ENCODE peak calls at places on chromosomes 13 and 19, in eight cellular contexts. X is CD8-positive, alpha-beta memory T cell; H is NCI-H2029; G is stimulated activated CD4-positive, alpha-beta T cell treated with anti-CD3 and anti-CD28 coated beads, Interleukin-12 subunit alpha, Interleukin-12 subunit beta, amount 100 ng/mL, for 4 hours; J is substantia nigra; A is stimulated activated CD8-positive, alpha-beta memory T cell treated with anti-CD3 and anti-CD28 coated beads, Interleukin-12 subunit alpha, Interleukin-12 subunit beta, amount 100 ng/mL, for 4 hours; Y is H54; B is endothelial cell. I is an unnamed sample.

GRCh38 chr13:22061371-22061805 is 390.5 kb downstream of the FGF9 start:
- DNase-seq in X (peak), H (no peak), G (peak), J (no peak), A (peak), Y (no peak), B (no peak), I (no peak)

GRCh38 chr19:49423278-49423984 is at the start of gene PTH2:
- DNase-seq in X (no peak), H (no peak), G (no peak), J (no peak), A (no peak), Y (no peak), B (no peak), I (no peak)

GRCh38 chr19:44814517-44814916 is 5.6 kb downstream of the BCAM start:
- DNase-seq in X (no peak), H (no peak), G (no peak), J (no peak), A (no peak), Y (no peak), B (no peak), I (no peak)

GRCh38 chr13:25692156-25692555 is 320.4 kb downstream of the ATP8A2 start:
- DNase-seq in X (no peak), H (no peak), G (no peak), J (no peak), A (no peak), Y (no peak), B (no peak), I (no peak)

GRCh38 chr13:64697226-64697625 is 2532.9 kb downstream of the PCDH9 start:
- DNase-seq in X (no peak), H (no peak), G (no peak), J (no peak), A (no peak), Y (no peak), B (no peak), I (no peak)

GRCh38 chr13:22848539-22849052 is 332.2 kb upstream of the SGCG start:
- DNase-seq in X (no peak), H (no peak), G (no peak), J (no peak), A (no peak), Y (no peak), B (peak), I (peak)

GRCh38 chr19:12965812-12966135 is 3.6 kb upstream of the DAND5 start:
- DNase-seq in X (no peak), H (no peak), G (no peak), J (no peak), A (no peak), Y (no peak), B (no peak), I (no peak)

GRCh38 chr13:31048521-31048920 is 113.2 kb downstream of the HSPH1 start:
- DNase-seq in X (no peak), H (no peak), G (no peak), J (no peak), A (no peak), Y (no peak), B (no peak), I (no peak)

GRCh38 chr19:43723588-43723987 is 7.7 kb downstream of the IRGC start:
- DNase-seq in X (no peak), H (no peak), G (no peak), J (no peak), A (no peak), Y (no peak), B (no peak), I (no peak)

GRCh38 chr19:14762111-14762510 is 16.2 kb downstream of the ADGRE2 start:
- DNase-seq in X (no peak), H (no peak), G (no peak), J (no peak), A (no peak), Y (no peak), B (no peak), I (no peak)

GRCh38 chr19:4284176-4284958 is 5.3 kb downstream of the SHD start:
- DNase-seq in X (no peak), H (no peak), G (no peak), J (no peak), A (no peak), Y (peak), B (no peak), I (peak)

GRCh38 chr19:55688422-55689218 is 13.6 kb downstream of the EPN1 start:
- DNase-seq in X (no peak), H (no peak), G (no peak), J (no peak), A (no peak), Y (no peak), B (no peak), I (no peak)

GRCh38 chr13:109719962-109720646 is 66.3 kb downstream of the IRS2 start:
- DNase-seq in X (no peak), H (no peak), G (no peak), J (no peak), A (no peak), Y (no peak), B (no peak), I (no peak)

GRCh38 chr19:35138305-35138799 is 272 bp upstream of the FXYD1 start:
- DNase-seq in X (no peak), H (no peak), G (no peak), J (no peak), A (no peak), Y (no peak), B (no peak), I (no peak)

GRCh38 chr13:21684576-21684975 is 13.7 kb downstream of the FGF9 start:
- DNase-seq in X (no peak), H (no peak), G (no peak), J (no peak), A (no peak), Y (no peak), B (no peak), I (no peak)

GRCh38 chr19:11225172-11225571 is 14.2 kb upstream of the ANGPTL8 start:
- DNase-seq in X (no peak), H (no peak), G (no peak), J (no peak), A (no peak), Y (no peak), B (no peak), I (no peak)

GRCh38 chr13:113124211-113125025 is 1.8 kb downstream of the F10 start:
- DNase-seq in X (no peak), H (no peak), G (no peak), J (no peak), A (no peak), Y (no peak), B (no peak), I (no peak)

GRCh38 chr13:84553252-84553651 is 671.0 kb upstream of the SLITRK1 start:
- DNase-seq in X (no peak), H (no peak), G (no peak), J (no peak), A (no peak), Y (no peak), B (no peak), I (no peak)

GRCh38 chr13:75618308-75618707 is 17.8 kb upstream of the LMO7 start:
- DNase-seq in X (no peak), H (no peak), G (no peak), J (no peak), A (no peak), Y (no peak), B (no peak), I (no peak)

GRCh38 chr19:48681127-48681470 is 8.3 kb upstream of the NTN5 start:
- DNase-seq in X (no peak), H (no peak), G (no peak), J (no peak), A (no peak), Y (peak), B (no peak), I (no peak)

GRCh38 chr13:98507060-98507797 is 69.7 kb downstream of the STK24 start:
- DNase-seq in X (no peak), H (peak), G (no peak), J (no peak), A (no peak), Y (no peak), B (peak), I (no peak)

GRCh38 chr19:14473915-14474578 is 1.1 kb downstream of the PTGER1 start:
- DNase-seq in X (no peak), H (no peak), G (no peak), J (no peak), A (no peak), Y (no peak), B (no peak), I (no peak)

GRCh38 chr13:27372896-27373295 is 51.5 kb upstream of the GTF3A start:
- DNase-seq in X (no peak), H (peak), G (no peak), J (no peak), A (no peak), Y (no peak), B (no peak), I (no peak)

GRCh38 chr13:93620366-93620765 is 393.8 kb downstream of the GPC6 start:
- DNase-seq in X (no peak), H (no peak), G (no peak), J (no peak), A (no peak), Y (no peak), B (no peak), I (no peak)

GRCh38 chr13:21747456-21747855 is 76.6 kb downstream of the FGF9 start:
- DNase-seq in X (no peak), H (no peak), G (no peak), J (no peak), A (no peak), Y (no peak), B (no peak), I (no peak)